ENCODE peak calls at places on chromosomes 5 and 9, in eight cellular contexts. Z, I, J, W, F, N, X and O are unnamed samples.

GRCh38 chr5:38316544-38317224 is 58.3 kb downstream of the EGFLAM start:
- DNase-seq in Z (no peak), I (peak), J (peak), W (peak), F (peak), N (no peak), X (peak), O (no peak)

GRCh38 chr5:79853676-79854418 is 137.2 kb downstream of the MTX3 start:
- DNase-seq in Z (no peak), I (no peak), J (no peak), W (no peak), F (no peak), N (no peak), X (no peak), O (peak)

GRCh38 chr9:112380102-112380581 is at the start of gene HSDL2:
- DNase-seq in Z (no peak), I (peak), J (peak), W (no peak), F (no peak), N (no peak), X (peak), O (peak)

GRCh38 chr5:120640793-120641192 is 176.7 kb downstream of the PRR16 start:
- DNase-seq in Z (no peak), I (no peak), J (no peak), W (no peak), F (no peak), N (no peak), X (no peak), O (no peak)

GRCh38 chr9:133955821-133956411 is 36.2 kb downstream of the VAV2 start:
- DNase-seq in Z (no peak), I (peak), J (no peak), W (peak), F (no peak), N (no peak), X (peak), O (no peak)

GRCh38 chr5:31197183-31197582 is 3.7 kb downstream of the CDH6 start:
- DNase-seq in Z (no peak), I (peak), J (no peak), W (no peak), F (peak), N (no peak), X (peak), O (no peak)

GRCh38 chr9:136650648-136651047 is 12.1 kb upstream of the EGFL7 start:
- DNase-seq in Z (no peak), I (no peak), J (no peak), W (no peak), F (no peak), N (no peak), X (no peak), O (no peak)

GRCh38 chr9:92055624-92056023 is 59.6 kb downstream of the SPTLC1 start:
- DNase-seq in Z (no peak), I (no peak), J (no peak), W (no peak), F (no peak), N (no peak), X (no peak), O (no peak)

GRCh38 chr5:128009399-128009798 is 74.2 kb upstream of the SLC12A2 start:
- DNase-seq in Z (no peak), I (no peak), J (no peak), W (no peak), F (no peak), N (no peak), X (no peak), O (no peak)

GRCh38 chr9:121440265-121440664 is 59.4 kb downstream of the GGTA1 start:
- DNase-seq in Z (no peak), I (peak), J (no peak), W (no peak), F (no peak), N (no peak), X (peak), O (peak)

GRCh38 chr9:108676344-108676743 is 179.4 kb downstream of the ACTL7B start:
- DNase-seq in Z (no peak), I (no peak), J (no peak), W (no peak), F (no peak), N (no peak), X (no peak), O (no peak)

GRCh38 chr5:177111720-177112394 is 21.7 kb upstream of the NSD1 start:
- DNase-seq in Z (no peak), I (peak), J (peak), W (peak), F (no peak), N (no peak), X (peak), O (peak)

GRCh38 chr9:71306134-71306533 is 184.7 kb upstream of the TRPM3 start:
- DNase-seq in Z (no peak), I (no peak), J (no peak), W (no peak), F (no peak), N (no peak), X (no peak), O (no peak)

GRCh38 chr9:125604189-125604588 is 102.8 kb downstream of the MAPKAP1 start:
- DNase-seq in Z (no peak), I (no peak), J (no peak), W (no peak), F (no peak), N (no peak), X (no peak), O (no peak)

GRCh38 chr5:119354522-119355243 is 1.1 kb upstream of the TNFAIP8 start:
- DNase-seq in Z (no peak), I (no peak), J (no peak), W (no peak), F (no peak), N (no peak), X (no peak), O (no peak)

GRCh38 chr5:62354028-62354874 is 48.2 kb downstream of the KIF2A start:
- DNase-seq in Z (no peak), I (peak), J (no peak), W (peak), F (peak), N (no peak), X (peak), O (peak)

GRCh38 chr9:114132550-114132918 is 22.8 kb upstream of the COL27A1 start:
- DNase-seq in Z (no peak), I (no peak), J (no peak), W (no peak), F (no peak), N (no peak), X (no peak), O (no peak)

GRCh38 chr9:34929506-34930102 is 28.5 kb upstream of the PHF24 start:
- DNase-seq in Z (no peak), I (peak), J (no peak), W (peak), F (no peak), N (no peak), X (peak), O (peak)

GRCh38 chr5:80134879-80135278 is 99.7 kb downstream of the THBS4 start:
- DNase-seq in Z (no peak), I (no peak), J (no peak), W (no peak), F (no peak), N (no peak), X (no peak), O (no peak)

DNA sequence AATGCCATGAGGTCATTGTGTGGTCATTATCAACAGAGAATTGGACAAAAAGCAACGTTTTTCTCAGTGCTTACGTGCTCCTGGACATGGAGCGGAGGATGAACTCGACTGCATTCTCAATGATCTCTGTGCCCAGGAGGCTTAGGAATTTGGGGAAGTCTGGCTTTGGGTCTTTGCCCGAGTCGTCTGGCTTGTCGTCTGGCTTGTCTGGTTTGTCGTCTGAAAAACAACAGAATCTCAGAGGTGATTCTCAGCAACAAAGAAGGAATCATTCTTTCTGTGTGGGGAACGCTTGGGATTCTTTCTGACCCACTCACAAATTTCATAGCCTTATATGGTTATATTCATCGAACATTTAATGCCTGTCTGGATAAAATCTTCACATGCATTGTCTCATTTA is 4.8 kb downstream of the C5orf46 start:
- DNase-seq in Z (no peak), I (no peak), J (no peak), W (no peak), F (peak), N (peak), X (peak), O (no peak)
- H3K4me3 ChIP-seq in Z (no peak), I (no peak), J (no peak), W (no peak), F (no peak), N (no peak), X (no peak), O (no peak)

DNA sequence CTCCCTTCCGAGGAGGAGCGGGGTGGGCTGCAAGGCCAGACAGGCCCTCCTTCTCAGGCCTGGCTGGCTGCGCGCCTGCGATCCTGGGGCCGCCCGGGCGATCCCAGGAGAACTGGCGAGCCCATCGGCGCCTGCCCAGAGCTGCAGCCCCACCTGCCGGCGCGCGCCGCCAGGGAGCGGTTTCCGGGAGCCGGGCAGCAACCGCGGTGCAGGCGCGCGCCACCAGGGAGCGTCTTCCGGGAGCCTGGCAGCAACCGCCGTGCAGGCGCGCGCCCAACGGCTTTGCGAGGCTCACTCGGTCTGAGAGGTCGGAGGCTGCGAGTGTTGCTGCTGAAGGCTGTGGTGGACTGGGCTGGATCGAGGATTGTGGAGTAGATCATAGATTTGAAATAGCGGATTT is 668.7 kb downstream of the SPATA31A6 start:
- DNase-seq in Z (no peak), I (no peak), J (peak), W (peak), F (no peak), N (no peak), X (peak), O (peak)
- TF ChIP-seq CTCF in Z (no peak), I (no peak), J (no peak), W (peak), F (no peak), N (no peak), X (peak), O (no peak)

DNA sequence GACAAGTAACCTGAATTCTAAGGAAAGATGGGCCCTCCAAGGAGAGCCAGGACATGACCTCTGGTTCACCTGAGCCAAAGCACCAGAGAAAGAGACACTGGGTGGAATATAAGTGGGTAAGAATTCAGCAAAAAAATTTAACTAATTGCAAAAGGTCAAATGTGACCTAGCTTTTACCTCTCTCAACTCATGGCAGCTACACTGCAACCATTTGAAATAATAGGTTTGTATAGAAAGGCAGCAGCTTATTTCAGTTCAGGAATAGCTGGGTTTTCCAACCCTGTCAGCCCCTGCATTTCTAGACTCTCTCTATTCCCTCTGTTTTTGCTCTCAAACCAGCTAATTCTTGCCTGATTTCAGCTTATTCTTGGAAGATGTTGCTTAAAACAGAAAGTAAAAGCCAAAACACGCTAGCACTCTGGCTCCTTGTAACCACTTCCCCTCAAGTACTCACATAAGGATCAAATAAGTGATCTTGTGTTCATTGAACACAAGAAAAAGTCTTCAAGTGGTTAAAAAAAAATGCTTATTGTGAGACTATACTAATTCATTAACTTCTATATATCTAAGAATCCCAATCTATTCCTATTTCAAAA is 101.1 kb upstream of the NR4A3 start:
- DNase-seq in Z (no peak), I (peak), J (no peak), W (no peak), F (peak), N (no peak), X (peak), O (no peak)
- H3K4me3 ChIP-seq in Z (peak), I (peak), J (no peak), W (no peak), F (no peak), N (no peak), X (no peak), O (no peak)

DNA sequence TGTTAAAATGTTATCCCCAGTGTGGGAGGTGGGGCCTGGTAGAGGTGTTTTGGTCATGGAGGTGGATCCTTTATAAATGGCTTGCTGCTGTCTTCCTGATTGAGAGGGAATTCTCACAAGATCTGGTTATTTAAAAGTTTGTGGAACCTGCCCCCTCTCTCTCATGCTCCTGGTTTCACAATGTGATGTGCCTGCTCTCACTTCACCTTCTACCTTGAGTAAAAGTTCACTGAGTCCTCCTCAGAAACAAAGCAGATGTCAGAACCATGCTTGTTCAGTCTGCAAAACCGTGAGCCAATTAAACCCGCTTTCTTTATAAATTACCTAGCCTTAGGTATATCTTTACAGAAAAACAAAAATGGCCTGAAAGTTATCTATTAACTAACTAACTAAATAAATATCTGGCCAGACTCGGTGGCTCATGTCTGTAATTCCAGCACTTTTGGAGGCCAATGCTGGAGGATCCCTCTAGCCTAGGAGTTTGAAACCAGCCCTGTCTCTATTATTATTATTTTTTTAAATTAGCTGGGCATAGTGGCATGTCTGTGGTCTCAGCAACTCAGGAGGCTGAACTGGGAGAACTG is 1067.4 kb downstream of the CDH9 start:
- DNase-seq in Z (no peak), I (no peak), J (no peak), W (no peak), F (no peak), N (no peak), X (no peak), O (no peak)
- TF ChIP-seq CTCF in Z (no peak), I (no peak), J (no peak), W (no peak), F (no peak), N (no peak), X (no peak), O (no peak)

DNA sequence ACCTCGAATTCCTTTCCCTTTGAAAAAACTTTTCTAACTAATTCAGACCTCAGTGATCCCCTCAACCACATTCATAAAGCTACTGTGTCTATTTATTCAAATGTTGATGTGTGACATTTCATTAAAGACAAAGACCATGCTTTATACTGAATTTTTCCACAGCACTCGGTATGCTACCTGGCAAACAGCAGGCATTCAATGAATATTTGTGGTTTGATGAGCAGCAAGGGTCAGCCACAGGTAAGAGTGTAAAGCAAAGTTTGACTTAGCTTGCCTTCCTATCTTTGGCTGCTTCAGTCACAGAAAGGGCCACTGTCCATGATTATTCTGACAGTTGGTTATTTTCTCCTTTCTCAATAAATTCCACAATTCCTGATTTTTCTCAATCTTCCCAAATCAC is 5.1 kb upstream of the CDC42SE2 start:
- DNase-seq in Z (no peak), I (no peak), J (no peak), W (no peak), F (no peak), N (no peak), X (no peak), O (peak)
- H3K4me3 ChIP-seq in Z (no peak), I (no peak), J (no peak), W (no peak), F (no peak), N (no peak), X (no peak), O (no peak)

DNA sequence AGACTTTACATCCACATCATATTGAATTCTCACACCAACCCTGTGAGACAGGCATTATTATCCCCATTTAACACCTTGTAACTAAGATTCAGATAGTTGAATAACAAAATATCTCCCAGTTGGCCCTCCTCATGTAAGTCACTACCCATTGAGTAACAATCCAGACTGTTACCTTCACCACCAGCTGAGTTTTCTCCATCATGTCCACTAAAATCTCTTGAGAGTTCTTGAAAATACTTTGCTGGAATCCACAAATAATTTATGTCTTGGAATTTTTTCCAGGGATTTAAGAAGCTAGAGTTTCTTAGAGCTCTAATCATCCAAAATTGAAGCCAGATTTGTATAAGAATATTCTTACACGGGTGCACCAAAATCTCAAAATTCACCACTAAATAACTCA is 2.7 kb downstream of the PTPDC1 start:
- DNase-seq in Z (no peak), I (peak), J (no peak), W (no peak), F (no peak), N (no peak), X (no peak), O (peak)
- TF ChIP-seq CTCF in Z (no peak), I (no peak), J (no peak), W (no peak), F (no peak), N (no peak), X (no peak), O (no peak)

DNA sequence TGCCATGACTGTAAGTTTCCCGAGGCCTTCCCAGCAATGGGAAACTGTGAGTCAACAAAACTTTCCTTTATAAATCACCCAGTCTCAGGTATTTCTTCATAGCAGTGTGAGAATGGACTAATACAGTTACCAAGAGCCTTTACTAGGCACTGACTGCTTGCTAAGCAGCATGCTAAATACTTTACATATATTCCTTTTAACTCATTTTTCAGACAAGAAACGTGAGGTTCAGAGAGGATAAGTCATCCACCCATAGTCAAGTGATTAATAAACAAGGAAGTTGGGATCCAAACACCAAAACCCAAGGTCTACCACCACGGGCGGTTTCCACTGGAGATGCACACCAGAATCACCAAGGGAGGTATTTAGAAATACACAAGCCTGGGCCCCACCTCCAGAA is 50.8 kb downstream of the GABBR2 start:
- DNase-seq in Z (no peak), I (peak), J (no peak), W (no peak), F (no peak), N (no peak), X (no peak), O (peak)
- H3K4me3 ChIP-seq in Z (no peak), I (no peak), J (no peak), W (no peak), F (no peak), N (no peak), X (no peak), O (no peak)

GRCh38 chr5:178208540-178209227 is 4.4 kb downstream of the HNRNPAB start:
- DNase-seq in Z (peak), I (no peak), J (no peak), W (no peak), F (no peak), N (no peak), X (no peak), O (no peak)
- TF ChIP-seq CTCF in Z (no peak), I (no peak), J (no peak), W (peak), F (no peak), N (no peak), X (peak), O (no peak)

DNA sequence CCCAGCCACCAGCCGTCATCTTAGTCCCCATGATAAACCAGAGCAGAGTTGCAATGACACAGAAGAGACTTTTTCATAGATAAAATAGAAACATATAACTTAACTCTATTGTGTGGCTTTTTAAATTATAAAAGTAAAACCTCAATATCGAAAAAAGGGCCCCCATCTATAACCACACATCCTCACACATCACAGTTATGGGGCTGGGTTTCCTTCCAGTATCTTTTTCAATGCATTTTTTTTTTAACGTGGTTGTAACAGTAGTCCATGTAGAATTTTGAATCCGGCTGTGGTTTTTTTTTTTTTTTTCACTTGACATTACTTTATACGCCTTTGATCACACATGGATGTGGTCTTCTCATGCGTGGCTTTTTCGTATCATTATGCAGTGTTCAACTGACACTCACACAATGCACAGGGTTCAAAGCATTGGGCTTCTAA is 77.4 kb downstream of the CFAP77 start:
- DNase-seq in Z (no peak), I (no peak), J (no peak), W (no peak), F (no peak), N (no peak), X (no peak), O (no peak)
- H3K4me3 ChIP-seq in Z (no peak), I (no peak), J (no peak), W (no peak), F (no peak), N (no peak), X (no peak), O (no peak)

GRCh38 chr9:6006968-6007769 is 8.3 kb downstream of the RANBP6 start:
- DNase-seq in Z (peak), I (peak), J (peak), W (peak), F (no peak), N (peak), X (peak), O (peak)
- TF ChIP-seq CTCF in Z (no peak), I (no peak), J (no peak), W (no peak), F (no peak), N (no peak), X (no peak), O (no peak)